ENCODE peak calls at places on chromosomes 11 and 22, in seven cellular contexts. One of them, this sample, is unnamed.

GRCh38 chr11:31826530-31827438 is 15.7 kb upstream of the PAX6 start:
- DNase-seq in stimulated activated CD4-positive, alpha-beta T cell treated with anti-CD3 and anti-CD28 coated beads, Interleukin-12 subunit alpha, Interleukin-12 subunit beta, amount 100 ng/mL, for 24 hours: no peak
- DNase-seq in NT2/D1: no peak
- DNase-seq in GDM1: no peak
- DNase-seq in nephron progenitor cell: peak; percentile 40
- DNase-seq in GM10248: peak; percentile 20
- DNase-seq in activated T-cell treated with anti-CD3 and anti-CD28 coated beads for 1 hour: no peak
- DNase-seq in this sample: peak; percentile 45

GRCh38 chr11:69587454-69588081 is 53.4 kb upstream of the CCND1 start:
- DNase-seq in activated T-cell treated with anti-CD3 and anti-CD28 coated beads for 1 hour: no peak
- DNase-seq in stimulated activated CD4-positive, alpha-beta T cell treated with anti-CD3 and anti-CD28 coated beads, Interleukin-12 subunit alpha, Interleukin-12 subunit beta, amount 100 ng/mL, for 24 hours: no peak
- DNase-seq in GM10248: no peak
- DNase-seq in NT2/D1: no peak
- DNase-seq in nephron progenitor cell: no peak
- DNase-seq in GDM1: no peak
- DNase-seq in this sample: peak; percentile 52

GRCh38 chr11:10906521-10906920 is 48.7 kb upstream of the ZBED5 start:
- DNase-seq in NT2/D1: no peak
- DNase-seq in nephron progenitor cell: no peak
- DNase-seq in activated T-cell treated with anti-CD3 and anti-CD28 coated beads for 1 hour: no peak
- DNase-seq in GM10248: no peak
- DNase-seq in stimulated activated CD4-positive, alpha-beta T cell treated with anti-CD3 and anti-CD28 coated beads, Interleukin-12 subunit alpha, Interleukin-12 subunit beta, amount 100 ng/mL, for 24 hours: no peak
- DNase-seq in GDM1: no peak
- DNase-seq in this sample: no peak

GRCh38 chr11:67400251-67400941 is 1.3 kb downstream of the PPP1CA start:
- DNase-seq in activated T-cell treated with anti-CD3 and anti-CD28 coated beads for 1 hour: no peak
- DNase-seq in nephron progenitor cell: no peak
- DNase-seq in stimulated activated CD4-positive, alpha-beta T cell treated with anti-CD3 and anti-CD28 coated beads, Interleukin-12 subunit alpha, Interleukin-12 subunit beta, amount 100 ng/mL, for 24 hours: no peak
- DNase-seq in NT2/D1: no peak
- DNase-seq in GDM1: no peak
- DNase-seq in GM10248: no peak
- DNase-seq in this sample: no peak

GRCh38 chr22:33811208-33811607 is 109.1 kb downstream of the LARGE1 start:
- DNase-seq in GM10248: no peak
- DNase-seq in GDM1: no peak
- DNase-seq in activated T-cell treated with anti-CD3 and anti-CD28 coated beads for 1 hour: no peak
- DNase-seq in NT2/D1: no peak
- DNase-seq in stimulated activated CD4-positive, alpha-beta T cell treated with anti-CD3 and anti-CD28 coated beads, Interleukin-12 subunit alpha, Interleukin-12 subunit beta, amount 100 ng/mL, for 24 hours: no peak
- DNase-seq in nephron progenitor cell: no peak
- DNase-seq in this sample: no peak

GRCh38 chr11:48170840-48171233 is 45.8 kb upstream of the OR4B1 start:
- DNase-seq in NT2/D1: no peak
- DNase-seq in activated T-cell treated with anti-CD3 and anti-CD28 coated beads for 1 hour: no peak
- DNase-seq in GM10248: no peak
- DNase-seq in stimulated activated CD4-positive, alpha-beta T cell treated with anti-CD3 and anti-CD28 coated beads, Interleukin-12 subunit alpha, Interleukin-12 subunit beta, amount 100 ng/mL, for 24 hours: no peak
- DNase-seq in nephron progenitor cell: no peak
- DNase-seq in GDM1: no peak
- DNase-seq in this sample: no peak

GRCh38 chr22:22738959-22739585 is 94.7 kb downstream of the GGTLC2 start:
- DNase-seq in GDM1: no peak
- DNase-seq in activated T-cell treated with anti-CD3 and anti-CD28 coated beads for 1 hour: no peak
- DNase-seq in NT2/D1: no peak
- DNase-seq in stimulated activated CD4-positive, alpha-beta T cell treated with anti-CD3 and anti-CD28 coated beads, Interleukin-12 subunit alpha, Interleukin-12 subunit beta, amount 100 ng/mL, for 24 hours: no peak
- DNase-seq in GM10248: no peak
- DNase-seq in nephron progenitor cell: no peak
- DNase-seq in this sample: no peak

GRCh38 chr11:17014774-17015638 is 792 bp upstream of the PLEKHA7 start:
- DNase-seq in GDM1: no peak
- DNase-seq in activated T-cell treated with anti-CD3 and anti-CD28 coated beads for 1 hour: no peak
- DNase-seq in GM10248: peak; percentile 66
- DNase-seq in stimulated activated CD4-positive, alpha-beta T cell treated with anti-CD3 and anti-CD28 coated beads, Interleukin-12 subunit alpha, Interleukin-12 subunit beta, amount 100 ng/mL, for 24 hours: no peak
- DNase-seq in NT2/D1: peak; percentile 33
- DNase-seq in nephron progenitor cell: peak; percentile 22
- DNase-seq in this sample: peak; percentile 73

GRCh38 chr11:70524096-70524922 is 126.0 kb downstream of the CTTN start:
- DNase-seq in activated T-cell treated with anti-CD3 and anti-CD28 coated beads for 1 hour: no peak
- DNase-seq in nephron progenitor cell: no peak
- DNase-seq in GDM1: no peak
- DNase-seq in stimulated activated CD4-positive, alpha-beta T cell treated with anti-CD3 and anti-CD28 coated beads, Interleukin-12 subunit alpha, Interleukin-12 subunit beta, amount 100 ng/mL, for 24 hours: no peak
- DNase-seq in NT2/D1: peak; percentile 36
- DNase-seq in GM10248: no peak
- DNase-seq in this sample: peak; percentile 89

GRCh38 chr11:50080256-50080655 is 47.6 kb downstream of the OR4C45 start:
- DNase-seq in NT2/D1: no peak
- DNase-seq in nephron progenitor cell: no peak
- DNase-seq in activated T-cell treated with anti-CD3 and anti-CD28 coated beads for 1 hour: no peak
- DNase-seq in stimulated activated CD4-positive, alpha-beta T cell treated with anti-CD3 and anti-CD28 coated beads, Interleukin-12 subunit alpha, Interleukin-12 subunit beta, amount 100 ng/mL, for 24 hours: no peak
- DNase-seq in GDM1: no peak
- DNase-seq in GM10248: no peak
- DNase-seq in this sample: no peak

GRCh38 chr11:12288212-12288933 is 89.0 kb upstream of the PARVA start:
- DNase-seq in GDM1: peak; percentile 22
- DNase-seq in nephron progenitor cell: peak; percentile 89
- DNase-seq in stimulated activated CD4-positive, alpha-beta T cell treated with anti-CD3 and anti-CD28 coated beads, Interleukin-12 subunit alpha, Interleukin-12 subunit beta, amount 100 ng/mL, for 24 hours: peak; percentile 40
- DNase-seq in NT2/D1: peak; percentile 67
- DNase-seq in GM10248: peak; percentile 77
- DNase-seq in activated T-cell treated with anti-CD3 and anti-CD28 coated beads for 1 hour: peak; percentile 42
- DNase-seq in this sample: peak; percentile 93

GRCh38 chr11:115990004-115990447 is 485.8 kb upstream of the CADM1 start:
- DNase-seq in NT2/D1: peak; percentile 11
- DNase-seq in GDM1: no peak
- DNase-seq in stimulated activated CD4-positive, alpha-beta T cell treated with anti-CD3 and anti-CD28 coated beads, Interleukin-12 subunit alpha, Interleukin-12 subunit beta, amount 100 ng/mL, for 24 hours: no peak
- DNase-seq in activated T-cell treated with anti-CD3 and anti-CD28 coated beads for 1 hour: no peak
- DNase-seq in nephron progenitor cell: peak; percentile 44
- DNase-seq in GM10248: peak; percentile 69
- DNase-seq in this sample: peak; percentile 61

GRCh38 chr11:113213549-113213948 is 100.8 kb upstream of the TTC12 start:
- DNase-seq in NT2/D1: no peak
- DNase-seq in stimulated activated CD4-positive, alpha-beta T cell treated with anti-CD3 and anti-CD28 coated beads, Interleukin-12 subunit alpha, Interleukin-12 subunit beta, amount 100 ng/mL, for 24 hours: no peak
- DNase-seq in nephron progenitor cell: no peak
- DNase-seq in GM10248: no peak
- DNase-seq in activated T-cell treated with anti-CD3 and anti-CD28 coated beads for 1 hour: no peak
- DNase-seq in GDM1: no peak
- DNase-seq in this sample: no peak

GRCh38 chr11:44427432-44427831 is 117.5 kb upstream of the ALX4 start:
- DNase-seq in NT2/D1: peak; percentile 44
- DNase-seq in stimulated activated CD4-positive, alpha-beta T cell treated with anti-CD3 and anti-CD28 coated beads, Interleukin-12 subunit alpha, Interleukin-12 subunit beta, amount 100 ng/mL, for 24 hours: peak; percentile 13
- DNase-seq in activated T-cell treated with anti-CD3 and anti-CD28 coated beads for 1 hour: no peak
- DNase-seq in GM10248: no peak
- DNase-seq in GDM1: no peak
- DNase-seq in nephron progenitor cell: peak; percentile 38
- DNase-seq in this sample: peak; percentile 46

GRCh38 chr11:112794321-112794720 is 166.9 kb upstream of the NCAM1 start:
- DNase-seq in activated T-cell treated with anti-CD3 and anti-CD28 coated beads for 1 hour: no peak
- DNase-seq in GM10248: no peak
- DNase-seq in nephron progenitor cell: no peak
- DNase-seq in NT2/D1: no peak
- DNase-seq in GDM1: no peak
- DNase-seq in stimulated activated CD4-positive, alpha-beta T cell treated with anti-CD3 and anti-CD28 coated beads, Interleukin-12 subunit alpha, Interleukin-12 subunit beta, amount 100 ng/mL, for 24 hours: no peak
- DNase-seq in this sample: no peak

GRCh38 chr11:47948137-47948536 is 32.2 kb upstream of the PTPRJ start:
- DNase-seq in stimulated activated CD4-positive, alpha-beta T cell treated with anti-CD3 and anti-CD28 coated beads, Interleukin-12 subunit alpha, Interleukin-12 subunit beta, amount 100 ng/mL, for 24 hours: no peak
- DNase-seq in GDM1: no peak
- DNase-seq in nephron progenitor cell: no peak
- DNase-seq in GM10248: no peak
- DNase-seq in NT2/D1: no peak
- DNase-seq in activated T-cell treated with anti-CD3 and anti-CD28 coated beads for 1 hour: no peak
- DNase-seq in this sample: peak; percentile 74

GRCh38 chr11:18245396-18245795 is 3.1 kb downstream of the SAA2 start:
- DNase-seq in GDM1: no peak
- DNase-seq in NT2/D1: no peak
- DNase-seq in stimulated activated CD4-positive, alpha-beta T cell treated with anti-CD3 and anti-CD28 coated beads, Interleukin-12 subunit alpha, Interleukin-12 subunit beta, amount 100 ng/mL, for 24 hours: no peak
- DNase-seq in activated T-cell treated with anti-CD3 and anti-CD28 coated beads for 1 hour: no peak
- DNase-seq in nephron progenitor cell: no peak
- DNase-seq in GM10248: no peak
- DNase-seq in this sample: no peak

GRCh38 chr11:120182790-120183491 is 27.9 kb upstream of the OAF start:
- DNase-seq in activated T-cell treated with anti-CD3 and anti-CD28 coated beads for 1 hour: no peak
- DNase-seq in stimulated activated CD4-positive, alpha-beta T cell treated with anti-CD3 and anti-CD28 coated beads, Interleukin-12 subunit alpha, Interleukin-12 subunit beta, amount 100 ng/mL, for 24 hours: no peak
- DNase-seq in nephron progenitor cell: peak; percentile 50
- DNase-seq in GM10248: no peak
- DNase-seq in GDM1: no peak
- DNase-seq in NT2/D1: peak; percentile 64
- DNase-seq in this sample: peak; percentile 80

GRCh38 chr22:30602049-30602448 is 4.9 kb upstream of the TCN2 start:
- DNase-seq in GM10248: no peak
- DNase-seq in NT2/D1: no peak
- DNase-seq in stimulated activated CD4-positive, alpha-beta T cell treated with anti-CD3 and anti-CD28 coated beads, Interleukin-12 subunit alpha, Interleukin-12 subunit beta, amount 100 ng/mL, for 24 hours: no peak
- DNase-seq in activated T-cell treated with anti-CD3 and anti-CD28 coated beads for 1 hour: no peak
- DNase-seq in GDM1: no peak
- DNase-seq in nephron progenitor cell: no peak
- DNase-seq in this sample: peak; percentile 76

GRCh38 chr22:38172489-38173155 is 9.0 kb downstream of the PLA2G6 start:
- DNase-seq in GDM1: peak; percentile 29
- DNase-seq in nephron progenitor cell: no peak
- DNase-seq in activated T-cell treated with anti-CD3 and anti-CD28 coated beads for 1 hour: no peak
- DNase-seq in NT2/D1: no peak
- DNase-seq in stimulated activated CD4-positive, alpha-beta T cell treated with anti-CD3 and anti-CD28 coated beads, Interleukin-12 subunit alpha, Interleukin-12 subunit beta, amount 100 ng/mL, for 24 hours: no peak
- DNase-seq in GM10248: no peak
- DNase-seq in this sample: no peak

GRCh38 chr11:103961010-103961409 is 75.4 kb upstream of the DDI1 start:
- DNase-seq in NT2/D1: no peak
- DNase-seq in GDM1: no peak
- DNase-seq in nephron progenitor cell: no peak
- DNase-seq in stimulated activated CD4-positive, alpha-beta T cell treated with anti-CD3 and anti-CD28 coated beads, Interleukin-12 subunit alpha, Interleukin-12 subunit beta, amount 100 ng/mL, for 24 hours: no peak
- DNase-seq in activated T-cell treated with anti-CD3 and anti-CD28 coated beads for 1 hour: no peak
- DNase-seq in GM10248: no peak
- DNase-seq in this sample: no peak

GRCh38 chr11:122209619-122210377 is 93.8 kb upstream of the BLID start:
- DNase-seq in stimulated activated CD4-positive, alpha-beta T cell treated with anti-CD3 and anti-CD28 coated beads, Interleukin-12 subunit alpha, Interleukin-12 subunit beta, amount 100 ng/mL, for 24 hours: no peak
- DNase-seq in GM10248: no peak
- DNase-seq in NT2/D1: no peak
- DNase-seq in nephron progenitor cell: no peak
- DNase-seq in activated T-cell treated with anti-CD3 and anti-CD28 coated beads for 1 hour: no peak
- DNase-seq in GDM1: no peak
- DNase-seq in this sample: no peak

GRCh38 chr22:27270818-27271510 is 530.6 kb downstream of the MN1 start:
- DNase-seq in activated T-cell treated with anti-CD3 and anti-CD28 coated beads for 1 hour: no peak
- DNase-seq in NT2/D1: no peak
- DNase-seq in nephron progenitor cell: no peak
- DNase-seq in GDM1: no peak
- DNase-seq in GM10248: no peak
- DNase-seq in stimulated activated CD4-positive, alpha-beta T cell treated with anti-CD3 and anti-CD28 coated beads, Interleukin-12 subunit alpha, Interleukin-12 subunit beta, amount 100 ng/mL, for 24 hours: no peak
- DNase-seq in this sample: no peak

GRCh38 chr22:39024923-39025322 is 4.0 kb downstream of the APOBEC3D start:
- DNase-seq in GDM1: no peak
- DNase-seq in activated T-cell treated with anti-CD3 and anti-CD28 coated beads for 1 hour: no peak
- DNase-seq in nephron progenitor cell: no peak
- DNase-seq in GM10248: no peak
- DNase-seq in stimulated activated CD4-positive, alpha-beta T cell treated with anti-CD3 and anti-CD28 coated beads, Interleukin-12 subunit alpha, Interleukin-12 subunit beta, amount 100 ng/mL, for 24 hours: no peak
- DNase-seq in NT2/D1: no peak
- DNase-seq in this sample: no peak

This sample was measured in mesendoderm.